ENCODE peak calls at places on chromosomes 3 and 15, in ten cellular contexts. Z is GM10248, I is GM23338, G is astrocyte of the spinal cord, A is mucosa of descending colon, K is heart left ventricle, F is BJ, C is lung, O is keratinocyte, M is tibial artery. P is an unnamed sample.

GRCh38 chr3:40713306-40713705 is 188.5 kb downstream of the ZNF621 start:
- DNase-seq in I (no peak), F (no peak), C (no peak), A (no peak), K (no peak), G (no peak), Z (no peak), O (no peak), M (no peak), P (no peak)

GRCh38 chr3:71549948-71550347 is 33.6 kb downstream of the FOXP1 start:
- DNase-seq in C (no peak), Z (no peak), O (no peak), M (no peak), A (no peak), K (no peak), I (no peak), F (no peak), G (no peak), P (no peak)

GRCh38 chr3:138418556-138419206 is 15.7 kb upstream of the ESYT3 start:
- DNase-seq in A (no peak), F (no peak), K (no peak), C (no peak), G (no peak), M (no peak), O (no peak), Z (no peak), I (no peak), P (no peak)

GRCh38 chr3:126971891-126972351 is 11.0 kb upstream of the PLXNA1 start:
- DNase-seq in C (peak; percentile 67), I (peak; percentile 51), K (peak; percentile 80), A (peak; percentile 55), Z (no peak), F (no peak), G (peak; percentile 29), O (no peak), M (peak; percentile 87), P (no peak)

GRCh38 chr3:119084371-119085069 is 49.9 kb upstream of the IGSF11 start:
- DNase-seq in K (no peak), G (no peak), I (no peak), F (no peak), O (no peak), C (peak; percentile 54), Z (no peak), A (no peak), M (no peak), P (peak; percentile 74)

GRCh38 chr3:101673953-101674352 is 3.0 kb downstream of the ZBTB11 start:
- DNase-seq in C (no peak), G (no peak), M (no peak), I (no peak), F (no peak), O (no peak), A (no peak), K (no peak), Z (no peak), P (no peak)

GRCh38 chr3:127423856-127424765 is 136.3 kb upstream of the PRR20G start:
- DNase-seq in Z (no peak), K (peak; percentile 7), F (no peak), I (no peak), A (no peak), C (peak; percentile 24), G (no peak), M (peak; percentile 45), O (no peak), P (no peak)

GRCh38 chr3:32630266-32630665 is 54.7 kb upstream of the CNOT10 start:
- DNase-seq in M (no peak), O (no peak), F (no peak), C (no peak), A (no peak), K (no peak), I (no peak), Z (no peak), G (no peak), P (peak; percentile 6)

GRCh38 chr3:133799794-133800585 is 5.6 kb upstream of the SRPRB start:
- DNase-seq in I (no peak), A (no peak), K (no peak), G (no peak), F (no peak), Z (no peak), M (no peak), O (no peak), C (no peak), P (peak; percentile 44)

GRCh38 chr15:25244731-25245585 is 193.9 kb downstream of the UBE3A start:
- DNase-seq in G (no peak), A (peak; percentile 10), C (no peak), O (no peak), I (no peak), F (no peak), M (peak; percentile 24), K (peak; percentile 34), Z (no peak), P (no peak)

GRCh38 chr3:11288786-11289637 is 16.8 kb downstream of the ATG7 start:
- DNase-seq in I (no peak), O (peak; percentile 65), K (no peak), G (peak; percentile 92), F (peak; percentile 84), A (no peak), Z (peak; percentile 44), M (no peak), C (no peak), P (peak; percentile 9)

GRCh38 chr3:120418866-120419490 is 31.8 kb downstream of the FSTL1 start:
- DNase-seq in G (no peak), M (no peak), O (no peak), A (peak; percentile 57), F (no peak), I (peak; percentile 79), K (no peak), C (peak; percentile 52), Z (peak; percentile 55), P (peak; percentile 63)

GRCh38 chr3:47641739-47642138 is 63.1 kb upstream of the CSPG5 start:
- DNase-seq in M (no peak), O (no peak), I (no peak), F (no peak), C (no peak), A (no peak), G (no peak), Z (no peak), K (no peak), P (no peak)

GRCh38 chr3:173983353-173983752 is 585.8 kb downstream of the NLGN1 start:
- DNase-seq in A (no peak), C (no peak), O (no peak), I (no peak), Z (no peak), F (no peak), G (peak; percentile 10), M (no peak), K (no peak), P (no peak)

GRCh38 chr3:14216257-14217048 is 37.8 kb downstream of the LSM3 start:
- DNase-seq in I (peak; percentile 97), C (peak; percentile 77), K (peak; percentile 55), Z (no peak), M (no peak), A (no peak), F (no peak), G (peak; percentile 80), O (no peak), P (peak; percentile 27)

GRCh38 chr3:192130534-192131132 is 596.7 kb downstream of the FGF12 start:
- DNase-seq in G (peak; percentile 56), I (peak; percentile 75), K (no peak), A (peak; percentile 27), Z (peak; percentile 23), M (peak; percentile 65), C (peak; percentile 33), O (peak; percentile 7), F (no peak), P (peak; percentile 68)

DNA sequence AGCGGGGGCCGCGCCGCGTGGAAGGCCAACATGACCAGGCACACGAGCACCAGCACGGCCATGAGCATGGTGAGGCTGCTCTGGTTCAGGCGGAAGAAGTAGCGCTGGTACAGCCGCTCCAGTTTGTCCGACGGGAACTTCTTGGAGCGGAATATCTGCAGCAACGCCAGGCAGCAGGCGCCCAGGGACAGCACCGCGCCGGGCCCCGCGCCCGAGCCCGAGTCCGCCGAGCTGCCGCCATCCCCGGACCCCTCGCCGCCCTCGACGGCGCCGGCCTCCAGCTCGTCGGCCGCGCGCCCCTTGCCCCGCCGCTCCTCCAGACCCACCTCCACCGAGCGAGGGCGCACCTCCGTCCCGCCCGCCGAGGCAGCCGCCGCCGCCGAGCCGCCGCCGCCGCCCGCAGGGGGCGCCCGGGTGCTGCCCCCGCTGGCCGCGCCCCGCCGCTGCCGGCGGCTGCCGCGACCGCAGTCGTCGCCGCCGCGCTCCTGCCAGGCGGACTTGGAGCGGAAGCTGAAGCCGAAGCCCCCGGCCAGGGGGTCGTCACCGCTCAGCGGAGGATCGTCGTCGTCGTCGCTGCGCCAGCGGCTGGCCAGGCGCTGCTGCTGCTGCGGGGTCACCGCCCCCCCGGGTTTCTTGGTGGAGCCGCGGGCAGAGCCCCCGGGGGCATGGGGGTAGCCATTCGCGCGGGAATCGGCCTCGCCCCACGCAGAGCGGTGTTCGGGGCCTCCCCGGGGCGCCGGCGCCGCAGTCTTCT is 964 bp downstream of the ADCY5 start:
- DNase-seq in M (no peak), O (no peak), G (no peak), K (peak; percentile 77), Z (peak; percentile 79), F (no peak), I (peak; percentile 81), A (peak; percentile 68), C (no peak), P (peak; percentile 80)
- TF ChIP-seq CTCF in M (peak; percentile 65), O (peak; percentile 50), G (no peak), K (peak; percentile 3), Z (peak; percentile 55), F (no peak), I (no peak), A (no peak), C (no peak), P (peak; percentile 50)

GRCh38 chr3:16319307-16319706 is 54.3 kb downstream of the OXNAD1 start:
- DNase-seq in K (no peak), C (no peak), A (no peak), M (no peak), O (no peak), F (no peak), Z (peak; percentile 38), I (peak; percentile 85), G (no peak), P (peak; percentile 14)
- TF ChIP-seq CTCF in K (peak; percentile 29), C (no peak), A (no peak), M (no peak), O (peak; percentile 63), F (peak; percentile 20), Z (peak; percentile 29), I (peak; percentile 83), G (peak; percentile 39), P (peak; percentile 15)

GRCh38 chr15:101448336-101448735 is 41.2 kb downstream of the PCSK6 start:
- DNase-seq in M (no peak), I (no peak), F (no peak), Z (no peak), A (no peak), C (no peak), G (no peak), O (no peak), K (no peak), P (no peak)
- TF ChIP-seq CTCF in M (no peak), I (no peak), F (no peak), Z (no peak), A (no peak), C (no peak), G (no peak), O (no peak), K (no peak), P (no peak)

DNA sequence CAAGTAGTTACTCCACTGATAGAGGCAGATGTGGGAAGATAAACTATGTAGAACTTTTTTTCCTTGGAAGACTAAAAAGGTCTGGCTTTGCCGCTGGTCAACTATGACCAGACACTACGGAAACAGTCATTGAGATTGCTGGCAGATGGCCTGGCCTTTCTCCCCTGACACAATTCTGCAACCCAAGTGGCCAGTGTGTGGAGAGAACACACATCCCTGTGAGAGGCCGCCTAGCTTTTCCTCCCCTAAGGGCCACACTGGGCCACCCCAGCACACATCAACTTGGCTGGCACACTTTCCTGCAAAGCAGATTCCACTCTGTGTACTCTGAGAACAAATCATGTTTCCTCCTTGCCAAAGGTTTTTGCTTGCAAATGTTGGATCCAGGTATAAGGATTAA is 10.4 kb upstream of the TJP1 start:
- DNase-seq in F (no peak), C (no peak), G (no peak), A (no peak), K (no peak), Z (no peak), O (no peak), M (no peak), I (no peak), P (no peak)
- TF ChIP-seq CTCF in F (no peak), C (no peak), G (no peak), A (no peak), K (no peak), Z (no peak), O (no peak), M (no peak), I (no peak), P (no peak)